ENCODE peak calls at places on chromosome 18, in nine cellular contexts. One of them, this sample, is unnamed.

GRCh38 chr18:48539406-48540328 is 836 bp downstream of the CTIF start:
- DNase-seq in A549: peak; percentile 39
- DNase-seq in sigmoid colon: peak; percentile 79
- DNase-seq in endothelial cell: peak; percentile 50
- DNase-seq in Caco-2: peak; percentile 32
- DNase-seq in cardiac muscle cell: peak; percentile 72
- DNase-seq in GM12865: peak; percentile 21
- DNase-seq in Calu3: peak; percentile 31
- DNase-seq in nephron progenitor cell: peak; percentile 58
- DNase-seq in this sample: peak; percentile 32

GRCh38 chr18:76349067-76349715 is 145.9 kb downstream of the ZNF516 start:
- DNase-seq in A549: peak; percentile 64
- DNase-seq in sigmoid colon: peak; percentile 85
- DNase-seq in endothelial cell: peak; percentile 74
- DNase-seq in Caco-2: peak; percentile 53
- DNase-seq in cardiac muscle cell: peak; percentile 75
- DNase-seq in GM12865: peak; percentile 78
- DNase-seq in Calu3: peak; percentile 70
- DNase-seq in nephron progenitor cell: peak; percentile 76
- DNase-seq in this sample: peak; percentile 60

GRCh38 chr18:3250237-3251107 is 2.9 kb downstream of the MYL12A start:
- DNase-seq in A549: no peak
- DNase-seq in sigmoid colon: no peak
- DNase-seq in endothelial cell: no peak
- DNase-seq in Caco-2: no peak
- DNase-seq in cardiac muscle cell: no peak
- DNase-seq in GM12865: peak; percentile 32
- DNase-seq in Calu3: no peak
- DNase-seq in nephron progenitor cell: no peak
- DNase-seq in this sample: no peak

GRCh38 chr18:46148810-46149209 is 44.6 kb downstream of the HAUS1 start:
- DNase-seq in A549: peak; percentile 66
- DNase-seq in sigmoid colon: no peak
- DNase-seq in endothelial cell: peak; percentile 68
- DNase-seq in Caco-2: peak; percentile 58
- DNase-seq in cardiac muscle cell: peak; percentile 80
- DNase-seq in GM12865: peak; percentile 54
- DNase-seq in Calu3: peak; percentile 67
- DNase-seq in nephron progenitor cell: peak; percentile 61
- DNase-seq in this sample: peak; percentile 23

GRCh38 chr18:47767699-47768098 is 162.8 kb downstream of the SMAD2 start:
- DNase-seq in A549: no peak
- DNase-seq in sigmoid colon: no peak
- DNase-seq in endothelial cell: no peak
- DNase-seq in Caco-2: no peak
- DNase-seq in cardiac muscle cell: no peak
- DNase-seq in GM12865: peak; percentile 16
- DNase-seq in Calu3: no peak
- DNase-seq in nephron progenitor cell: peak; percentile 26
- DNase-seq in this sample: no peak

GRCh38 chr18:715626-716025 is 3.2 kb upstream of the ENOSF1 start:
- DNase-seq in A549: no peak
- DNase-seq in sigmoid colon: no peak
- DNase-seq in endothelial cell: no peak
- DNase-seq in Caco-2: no peak
- DNase-seq in cardiac muscle cell: no peak
- DNase-seq in GM12865: no peak
- DNase-seq in Calu3: no peak
- DNase-seq in nephron progenitor cell: no peak
- DNase-seq in this sample: no peak

GRCh38 chr18:50659091-50660003 is 99.5 kb downstream of the MAPK4 start:
- DNase-seq in A549: peak; percentile 44
- DNase-seq in sigmoid colon: peak; percentile 80
- DNase-seq in endothelial cell: no peak
- DNase-seq in Caco-2: no peak
- DNase-seq in cardiac muscle cell: peak; percentile 78
- DNase-seq in GM12865: no peak
- DNase-seq in Calu3: peak; percentile 17
- DNase-seq in nephron progenitor cell: no peak
- DNase-seq in this sample: no peak

GRCh38 chr18:80159713-80160636 is 50.9 kb downstream of the ADNP2 start:
- DNase-seq in A549: no peak
- DNase-seq in sigmoid colon: no peak
- DNase-seq in endothelial cell: peak; percentile 56
- DNase-seq in Caco-2: no peak
- DNase-seq in cardiac muscle cell: no peak
- DNase-seq in GM12865: peak; percentile 51
- DNase-seq in Calu3: no peak
- DNase-seq in nephron progenitor cell: no peak
- DNase-seq in this sample: no peak

GRCh38 chr18:59712311-59712710 is 15.1 kb upstream of the CCBE1 start:
- DNase-seq in A549: no peak
- DNase-seq in sigmoid colon: no peak
- DNase-seq in endothelial cell: no peak
- DNase-seq in Caco-2: no peak
- DNase-seq in cardiac muscle cell: no peak
- DNase-seq in GM12865: no peak
- DNase-seq in Calu3: no peak
- DNase-seq in nephron progenitor cell: no peak
- DNase-seq in this sample: no peak

GRCh38 chr18:51513525-51513924 is 316.0 kb upstream of the MEX3C start:
- DNase-seq in A549: peak; percentile 48
- DNase-seq in sigmoid colon: no peak
- DNase-seq in endothelial cell: no peak
- DNase-seq in Caco-2: no peak
- DNase-seq in cardiac muscle cell: no peak
- DNase-seq in GM12865: no peak
- DNase-seq in Calu3: no peak
- DNase-seq in nephron progenitor cell: no peak
- DNase-seq in this sample: no peak

GRCh38 chr18:58186258-58186948 is 142.4 kb downstream of the NEDD4L start:
- DNase-seq in A549: peak; percentile 62
- DNase-seq in sigmoid colon: no peak
- DNase-seq in endothelial cell: no peak
- DNase-seq in Caco-2: no peak
- DNase-seq in cardiac muscle cell: peak; percentile 45
- DNase-seq in GM12865: no peak
- DNase-seq in Calu3: peak; percentile 78
- DNase-seq in nephron progenitor cell: no peak
- DNase-seq in this sample: no peak
- TF ChIP-seq CTCF in A549: no peak
- TF ChIP-seq CTCF in sigmoid colon: no peak
- TF ChIP-seq CTCF in endothelial cell: no peak
- TF ChIP-seq CTCF in Caco-2: no peak
- TF ChIP-seq CTCF in cardiac muscle cell: no peak
- TF ChIP-seq CTCF in GM12865: no peak
- TF ChIP-seq CTCF in Calu3: no peak
- TF ChIP-seq CTCF in nephron progenitor cell: no peak
- TF ChIP-seq CTCF in this sample: no peak

GRCh38 chr18:66749475-66750035 is 145.7 kb upstream of the CDH19 start:
- DNase-seq in A549: no peak
- DNase-seq in sigmoid colon: no peak
- DNase-seq in endothelial cell: no peak
- DNase-seq in Caco-2: no peak
- DNase-seq in cardiac muscle cell: no peak
- DNase-seq in GM12865: no peak
- DNase-seq in Calu3: no peak
- DNase-seq in nephron progenitor cell: no peak
- DNase-seq in this sample: no peak

GRCh38 chr18:66754335-66754734 is 150.4 kb upstream of the CDH19 start:
- DNase-seq in A549: no peak
- DNase-seq in sigmoid colon: no peak
- DNase-seq in endothelial cell: no peak
- DNase-seq in Caco-2: no peak
- DNase-seq in cardiac muscle cell: no peak
- DNase-seq in GM12865: no peak
- DNase-seq in Calu3: no peak
- DNase-seq in nephron progenitor cell: no peak
- DNase-seq in this sample: no peak

GRCh38 chr18:66752733-66753132 is 148.8 kb upstream of the CDH19 start:
- DNase-seq in A549: no peak
- DNase-seq in sigmoid colon: no peak
- DNase-seq in endothelial cell: no peak
- DNase-seq in Caco-2: no peak
- DNase-seq in cardiac muscle cell: no peak
- DNase-seq in GM12865: no peak
- DNase-seq in Calu3: peak; percentile 4
- DNase-seq in nephron progenitor cell: no peak
- DNase-seq in this sample: no peak

DNA sequence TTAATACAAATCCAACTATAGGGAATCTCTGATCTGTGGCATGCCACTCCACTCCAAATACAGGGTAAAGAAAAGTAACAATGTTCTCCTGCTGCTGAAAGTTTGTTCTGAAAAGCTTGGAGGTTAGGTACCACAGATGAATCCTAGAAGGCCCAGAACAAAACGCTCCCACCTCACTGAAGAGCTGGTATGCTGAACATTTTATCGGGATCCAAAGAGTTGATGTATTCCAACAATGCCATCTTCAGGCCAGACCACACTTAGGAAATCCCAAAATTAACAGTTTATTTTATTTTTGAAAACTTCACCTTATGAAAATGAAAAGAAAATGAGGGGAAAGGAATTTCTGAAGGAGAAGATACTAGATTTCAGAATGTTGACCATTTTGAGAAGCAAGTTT is 145.1 kb upstream of the CDH19 start:
- DNase-seq in A549: peak; percentile 29
- DNase-seq in sigmoid colon: no peak
- DNase-seq in endothelial cell: no peak
- DNase-seq in Caco-2: no peak
- DNase-seq in cardiac muscle cell: peak; percentile 7
- DNase-seq in GM12865: no peak
- DNase-seq in Calu3: peak; percentile 34
- DNase-seq in nephron progenitor cell: no peak
- DNase-seq in this sample: no peak
- TF ChIP-seq CTCF in A549: peak; percentile 34
- TF ChIP-seq CTCF in sigmoid colon: no peak
- TF ChIP-seq CTCF in endothelial cell: no peak
- TF ChIP-seq CTCF in Caco-2: no peak
- TF ChIP-seq CTCF in cardiac muscle cell: peak; percentile 33
- TF ChIP-seq CTCF in GM12865: no peak
- TF ChIP-seq CTCF in Calu3: no peak
- TF ChIP-seq CTCF in nephron progenitor cell: no peak
- TF ChIP-seq CTCF in this sample: no peak

GRCh38 chr18:60826346-60826745 is 453.8 kb upstream of the MC4R start:
- DNase-seq in A549: no peak
- DNase-seq in sigmoid colon: no peak
- DNase-seq in endothelial cell: no peak
- DNase-seq in Caco-2: no peak
- DNase-seq in cardiac muscle cell: no peak
- DNase-seq in GM12865: no peak
- DNase-seq in Calu3: no peak
- DNase-seq in nephron progenitor cell: no peak
- DNase-seq in this sample: no peak
- TF ChIP-seq CTCF in A549: no peak
- TF ChIP-seq CTCF in sigmoid colon: no peak
- TF ChIP-seq CTCF in endothelial cell: no peak
- TF ChIP-seq CTCF in Caco-2: no peak
- TF ChIP-seq CTCF in cardiac muscle cell: no peak
- TF ChIP-seq CTCF in GM12865: no peak
- TF ChIP-seq CTCF in Calu3: no peak
- TF ChIP-seq CTCF in nephron progenitor cell: no peak
- TF ChIP-seq CTCF in this sample: no peak

GRCh38 chr18:9708057-9708881 is at the start of gene RAB31:
- DNase-seq in A549: peak; percentile 44
- DNase-seq in sigmoid colon: peak; percentile 94
- DNase-seq in endothelial cell: peak; percentile 62
- DNase-seq in Caco-2: peak; percentile 71
- DNase-seq in cardiac muscle cell: peak; percentile 81
- DNase-seq in GM12865: peak; percentile 80
- DNase-seq in Calu3: peak; percentile 33
- DNase-seq in nephron progenitor cell: peak; percentile 74
- DNase-seq in this sample: peak; percentile 25
- TF ChIP-seq CTCF in A549: no peak
- TF ChIP-seq CTCF in sigmoid colon: no peak
- TF ChIP-seq CTCF in endothelial cell: no peak
- TF ChIP-seq CTCF in Caco-2: peak; percentile 10
- TF ChIP-seq CTCF in cardiac muscle cell: no peak
- TF ChIP-seq CTCF in GM12865: no peak
- TF ChIP-seq CTCF in Calu3: no peak
- TF ChIP-seq CTCF in nephron progenitor cell: no peak
- TF ChIP-seq CTCF in this sample: no peak

DNA sequence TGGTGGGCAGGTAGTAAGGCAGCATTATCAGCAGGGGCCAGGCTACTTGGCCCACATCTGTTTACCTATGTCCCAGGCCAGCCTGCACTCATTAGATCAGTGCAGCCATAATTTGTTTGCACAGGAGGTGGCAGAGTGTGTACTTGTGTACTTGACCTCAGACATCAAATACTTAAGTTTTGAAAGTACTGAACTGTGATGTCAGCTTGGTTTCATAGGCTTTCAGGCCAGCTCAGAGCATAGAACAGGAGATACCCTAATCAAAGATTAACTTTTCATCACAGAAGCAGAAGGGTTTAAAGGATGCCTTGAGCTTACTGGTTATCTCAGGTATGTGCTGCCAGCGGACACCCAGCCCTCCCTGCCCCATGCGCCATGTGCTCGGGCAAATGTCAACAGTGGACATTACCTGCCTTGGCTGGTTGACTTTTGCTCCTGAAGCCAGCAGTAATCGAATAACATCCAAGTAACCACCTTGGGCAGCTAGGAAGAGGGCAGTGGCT is 33.2 kb downstream of the ANKRD29 start:
- DNase-seq in A549: peak; percentile 95
- DNase-seq in sigmoid colon: no peak
- DNase-seq in endothelial cell: no peak
- DNase-seq in Caco-2: peak; percentile 50
- DNase-seq in cardiac muscle cell: no peak
- DNase-seq in GM12865: peak; percentile 48
- DNase-seq in Calu3: peak; percentile 61
- DNase-seq in nephron progenitor cell: no peak
- DNase-seq in this sample: no peak
- TF ChIP-seq CTCF in A549: no peak
- TF ChIP-seq CTCF in sigmoid colon: no peak
- TF ChIP-seq CTCF in endothelial cell: no peak
- TF ChIP-seq CTCF in Caco-2: no peak
- TF ChIP-seq CTCF in cardiac muscle cell: no peak
- TF ChIP-seq CTCF in GM12865: no peak
- TF ChIP-seq CTCF in Calu3: peak; percentile 22
- TF ChIP-seq CTCF in nephron progenitor cell: no peak
- TF ChIP-seq CTCF in this sample: no peak

GRCh38 chr18:41371718-41372117 is 583.3 kb upstream of the PIK3C3 start:
- DNase-seq in A549: no peak
- DNase-seq in sigmoid colon: no peak
- DNase-seq in endothelial cell: no peak
- DNase-seq in Caco-2: no peak
- DNase-seq in cardiac muscle cell: no peak
- DNase-seq in GM12865: no peak
- DNase-seq in Calu3: no peak
- DNase-seq in nephron progenitor cell: no peak
- DNase-seq in this sample: no peak
- TF ChIP-seq CTCF in A549: no peak
- TF ChIP-seq CTCF in sigmoid colon: no peak
- TF ChIP-seq CTCF in endothelial cell: no peak
- TF ChIP-seq CTCF in Caco-2: no peak
- TF ChIP-seq CTCF in cardiac muscle cell: no peak
- TF ChIP-seq CTCF in GM12865: no peak
- TF ChIP-seq CTCF in Calu3: no peak
- TF ChIP-seq CTCF in nephron progenitor cell: no peak
- TF ChIP-seq CTCF in this sample: no peak

GRCh38 chr18:24734058-24734457 is 273.6 kb downstream of the HRH4 start:
- DNase-seq in A549: peak; percentile 17
- DNase-seq in sigmoid colon: no peak
- DNase-seq in endothelial cell: peak; percentile 31
- DNase-seq in Caco-2: peak; percentile 28
- DNase-seq in cardiac muscle cell: peak; percentile 50
- DNase-seq in GM12865: no peak
- DNase-seq in Calu3: peak; percentile 19
- DNase-seq in nephron progenitor cell: peak; percentile 42
- DNase-seq in this sample: no peak
- TF ChIP-seq CTCF in A549: no peak
- TF ChIP-seq CTCF in sigmoid colon: no peak
- TF ChIP-seq CTCF in endothelial cell: no peak
- TF ChIP-seq CTCF in Caco-2: peak; percentile 25
- TF ChIP-seq CTCF in cardiac muscle cell: no peak
- TF ChIP-seq CTCF in GM12865: no peak
- TF ChIP-seq CTCF in Calu3: no peak
- TF ChIP-seq CTCF in nephron progenitor cell: peak; percentile 52
- TF ChIP-seq CTCF in this sample: peak; percentile 46